ENCODE peak calls at places on chromosomes 12 and 14, in six cellular contexts. One of them, this sample, is unnamed.

GRCh38 chr12:121992059-121992879 is 29.4 kb upstream of the BCL7A start:
- DNase-seq in activated B cell treated with CpG ODN at 0.5 μM for 24 hours: peak
- DNase-seq in colonic mucosa: no peak
- DNase-seq in HFF-Myc: peak
- DNase-seq in cardiac fibroblast: peak
- DNase-seq in Calu3: peak
- DNase-seq in this sample: peak

GRCh38 chr14:80698974-80699373 is 242.6 kb downstream of the CEP128 start:
- DNase-seq in colonic mucosa: no peak
- DNase-seq in HFF-Myc: no peak
- DNase-seq in cardiac fibroblast: no peak
- DNase-seq in Calu3: no peak
- DNase-seq in activated B cell treated with CpG ODN at 0.5 μM for 24 hours: no peak
- DNase-seq in this sample: no peak

GRCh38 chr12:82595946-82596345 is 90.8 kb upstream of the TMTC2 start:
- DNase-seq in cardiac fibroblast: no peak
- DNase-seq in HFF-Myc: no peak
- DNase-seq in Calu3: no peak
- DNase-seq in colonic mucosa: no peak
- DNase-seq in activated B cell treated with CpG ODN at 0.5 μM for 24 hours: no peak
- DNase-seq in this sample: no peak

GRCh38 chr14:37673439-37673838 is 78.0 kb downstream of the TTC6 start:
- DNase-seq in cardiac fibroblast: no peak
- DNase-seq in colonic mucosa: no peak
- DNase-seq in Calu3: no peak
- DNase-seq in activated B cell treated with CpG ODN at 0.5 μM for 24 hours: no peak
- DNase-seq in HFF-Myc: no peak
- DNase-seq in this sample: no peak

GRCh38 chr12:49098035-49098451 is 3.4 kb upstream of the DHH start:
- DNase-seq in colonic mucosa: peak
- DNase-seq in Calu3: peak
- DNase-seq in cardiac fibroblast: peak
- DNase-seq in activated B cell treated with CpG ODN at 0.5 μM for 24 hours: peak
- DNase-seq in HFF-Myc: no peak
- DNase-seq in this sample: peak

GRCh38 chr14:54470701-54471100 is 18.1 kb downstream of the GMFB start:
- DNase-seq in colonic mucosa: peak
- DNase-seq in Calu3: peak
- DNase-seq in cardiac fibroblast: no peak
- DNase-seq in HFF-Myc: no peak
- DNase-seq in activated B cell treated with CpG ODN at 0.5 μM for 24 hours: no peak
- DNase-seq in this sample: no peak

GRCh38 chr14:55207832-55208231 is 16.4 kb upstream of the DLGAP5 start:
- DNase-seq in cardiac fibroblast: no peak
- DNase-seq in activated B cell treated with CpG ODN at 0.5 μM for 24 hours: no peak
- DNase-seq in colonic mucosa: no peak
- DNase-seq in HFF-Myc: no peak
- DNase-seq in Calu3: no peak
- DNase-seq in this sample: no peak

GRCh38 chr14:75249251-75249957 is 29.2 kb upstream of the FOS start:
- DNase-seq in colonic mucosa: no peak
- DNase-seq in HFF-Myc: no peak
- DNase-seq in activated B cell treated with CpG ODN at 0.5 μM for 24 hours: peak
- DNase-seq in Calu3: peak
- DNase-seq in cardiac fibroblast: no peak
- DNase-seq in this sample: peak

GRCh38 chr14:101817511-101818001 is 56.0 kb downstream of the PPP2R5C start:
- DNase-seq in colonic mucosa: no peak
- DNase-seq in cardiac fibroblast: no peak
- DNase-seq in Calu3: no peak
- DNase-seq in HFF-Myc: no peak
- DNase-seq in activated B cell treated with CpG ODN at 0.5 μM for 24 hours: no peak
- DNase-seq in this sample: no peak

GRCh38 chr12:41967668-41968649 is 176.7 kb downstream of the GXYLT1 start:
- DNase-seq in colonic mucosa: no peak
- DNase-seq in Calu3: peak
- DNase-seq in activated B cell treated with CpG ODN at 0.5 μM for 24 hours: no peak
- DNase-seq in cardiac fibroblast: no peak
- DNase-seq in HFF-Myc: no peak
- DNase-seq in this sample: no peak

GRCh38 chr12:124498870-124499753 is 68.3 kb downstream of the NCOR2 start:
- DNase-seq in colonic mucosa: no peak
- DNase-seq in Calu3: no peak
- DNase-seq in activated B cell treated with CpG ODN at 0.5 μM for 24 hours: no peak
- DNase-seq in cardiac fibroblast: peak
- DNase-seq in HFF-Myc: no peak
- DNase-seq in this sample: no peak

GRCh38 chr12:2306686-2307249 is 254.0 kb downstream of the CACNA1C start:
- DNase-seq in Calu3: no peak
- DNase-seq in HFF-Myc: no peak
- DNase-seq in cardiac fibroblast: no peak
- DNase-seq in activated B cell treated with CpG ODN at 0.5 μM for 24 hours: no peak
- DNase-seq in colonic mucosa: no peak
- DNase-seq in this sample: no peak

GRCh38 chr12:57456145-57456700 is 1.1 kb downstream of the INHBE start:
- DNase-seq in cardiac fibroblast: peak
- DNase-seq in HFF-Myc: no peak
- DNase-seq in activated B cell treated with CpG ODN at 0.5 μM for 24 hours: peak
- DNase-seq in Calu3: peak
- DNase-seq in colonic mucosa: peak
- DNase-seq in this sample: peak

GRCh38 chr12:112349440-112349839 is 32.8 kb downstream of the HECTD4 start:
- DNase-seq in activated B cell treated with CpG ODN at 0.5 μM for 24 hours: no peak
- DNase-seq in cardiac fibroblast: peak
- DNase-seq in HFF-Myc: no peak
- DNase-seq in colonic mucosa: no peak
- DNase-seq in Calu3: no peak
- DNase-seq in this sample: no peak

GRCh38 chr14:95515080-95515489 is 1.4 kb downstream of the SYNE3 start:
- DNase-seq in cardiac fibroblast: peak
- DNase-seq in colonic mucosa: no peak
- DNase-seq in Calu3: no peak
- DNase-seq in activated B cell treated with CpG ODN at 0.5 μM for 24 hours: no peak
- DNase-seq in HFF-Myc: no peak
- DNase-seq in this sample: no peak

GRCh38 chr14:99245541-99246511 is 26.2 kb downstream of the BCL11B start:
- DNase-seq in HFF-Myc: no peak
- DNase-seq in colonic mucosa: no peak
- DNase-seq in cardiac fibroblast: no peak
- DNase-seq in activated B cell treated with CpG ODN at 0.5 μM for 24 hours: no peak
- DNase-seq in Calu3: no peak
- DNase-seq in this sample: no peak

GRCh38 chr12:94205738-94206310 is 57.4 kb downstream of the PLXNC1 start:
- DNase-seq in HFF-Myc: no peak
- DNase-seq in Calu3: no peak
- DNase-seq in activated B cell treated with CpG ODN at 0.5 μM for 24 hours: no peak
- DNase-seq in cardiac fibroblast: no peak
- DNase-seq in colonic mucosa: no peak
- DNase-seq in this sample: no peak

GRCh38 chr12:3106564-3106963 is 29.4 kb downstream of the TSPAN9 start:
- DNase-seq in Calu3: no peak
- DNase-seq in activated B cell treated with CpG ODN at 0.5 μM for 24 hours: no peak
- DNase-seq in cardiac fibroblast: no peak
- DNase-seq in colonic mucosa: no peak
- DNase-seq in HFF-Myc: no peak
- DNase-seq in this sample: no peak

GRCh38 chr14:36519431-36520321 is at the start of gene NKX2-1:
- DNase-seq in colonic mucosa: no peak
- DNase-seq in cardiac fibroblast: no peak
- DNase-seq in activated B cell treated with CpG ODN at 0.5 μM for 24 hours: no peak
- DNase-seq in Calu3: peak
- DNase-seq in HFF-Myc: no peak
- DNase-seq in this sample: peak

GRCh38 chr14:77098470-77099353 is 654 bp downstream of the CIPC start:
- DNase-seq in colonic mucosa: peak
- DNase-seq in Calu3: peak
- DNase-seq in activated B cell treated with CpG ODN at 0.5 μM for 24 hours: no peak
- DNase-seq in HFF-Myc: no peak
- DNase-seq in cardiac fibroblast: no peak
- DNase-seq in this sample: no peak

GRCh38 chr12:127893875-127894635 is 372.9 kb upstream of the TMEM132C start:
- DNase-seq in Calu3: no peak
- DNase-seq in HFF-Myc: no peak
- DNase-seq in colonic mucosa: no peak
- DNase-seq in activated B cell treated with CpG ODN at 0.5 μM for 24 hours: no peak
- DNase-seq in cardiac fibroblast: no peak
- DNase-seq in this sample: no peak

GRCh38 chr12:60212159-60213000 is 616.6 kb downstream of the SLC16A7 start:
- DNase-seq in colonic mucosa: no peak
- DNase-seq in Calu3: no peak
- DNase-seq in HFF-Myc: no peak
- DNase-seq in activated B cell treated with CpG ODN at 0.5 μM for 24 hours: no peak
- DNase-seq in cardiac fibroblast: no peak
- DNase-seq in this sample: no peak

GRCh38 chr12:123519151-123520001 is 14.1 kb downstream of the RILPL1 start:
- DNase-seq in HFF-Myc: no peak
- DNase-seq in cardiac fibroblast: peak
- DNase-seq in Calu3: peak
- DNase-seq in colonic mucosa: no peak
- DNase-seq in activated B cell treated with CpG ODN at 0.5 μM for 24 hours: no peak
- DNase-seq in this sample: no peak

GRCh38 chr14:101239065-101239464 is 322.2 kb upstream of the DIO3 start:
- DNase-seq in HFF-Myc: no peak
- DNase-seq in activated B cell treated with CpG ODN at 0.5 μM for 24 hours: no peak
- DNase-seq in Calu3: no peak
- DNase-seq in cardiac fibroblast: no peak
- DNase-seq in colonic mucosa: no peak
- DNase-seq in this sample: no peak

GRCh38 chr12:49487605-49488004 is 51.2 kb upstream of the KCNH3 start:
- DNase-seq in Calu3: no peak
- DNase-seq in HFF-Myc: no peak
- DNase-seq in colonic mucosa: no peak
- DNase-seq in activated B cell treated with CpG ODN at 0.5 μM for 24 hours: no peak
- DNase-seq in cardiac fibroblast: no peak
- DNase-seq in this sample: no peak

GRCh38 chr14:57066887-57067513 is 201.7 kb downstream of the EXOC5 start:
- DNase-seq in colonic mucosa: peak
- DNase-seq in activated B cell treated with CpG ODN at 0.5 μM for 24 hours: no peak
- DNase-seq in cardiac fibroblast: peak
- DNase-seq in Calu3: peak
- DNase-seq in HFF-Myc: no peak
- DNase-seq in this sample: peak
- TF ChIP-seq CTCF in colonic mucosa: peak
- TF ChIP-seq CTCF in activated B cell treated with CpG ODN at 0.5 μM for 24 hours: no peak
- TF ChIP-seq CTCF in cardiac fibroblast: peak
- TF ChIP-seq CTCF in Calu3: peak
- TF ChIP-seq CTCF in HFF-Myc: peak
- TF ChIP-seq CTCF in this sample: peak

DNA sequence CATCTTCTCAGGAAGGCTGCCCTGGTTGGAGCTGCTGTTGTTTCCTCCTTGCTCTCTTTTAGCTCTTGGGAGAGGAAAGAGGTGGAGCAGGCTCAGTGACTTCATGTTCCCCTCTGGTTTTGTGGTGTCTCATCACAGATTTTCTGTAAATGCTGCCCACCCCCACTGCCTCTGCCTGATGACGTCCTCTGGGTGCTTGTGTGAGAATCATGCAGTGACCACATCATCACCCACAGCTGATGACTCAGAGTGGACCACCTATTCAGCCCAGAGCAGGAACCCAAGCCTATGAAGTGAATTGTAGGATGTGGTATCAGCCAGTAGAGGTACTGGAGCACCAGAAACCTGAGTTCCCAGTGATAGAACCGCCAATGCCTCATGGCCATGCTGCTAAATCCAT is at the start of gene GZMB:
- DNase-seq in HFF-Myc: no peak
- DNase-seq in cardiac fibroblast: no peak
- DNase-seq in Calu3: no peak
- DNase-seq in colonic mucosa: no peak
- DNase-seq in activated B cell treated with CpG ODN at 0.5 μM for 24 hours: no peak
- DNase-seq in this sample: no peak
- TF ChIP-seq CTCF in HFF-Myc: no peak
- TF ChIP-seq CTCF in cardiac fibroblast: no peak
- TF ChIP-seq CTCF in Calu3: no peak
- TF ChIP-seq CTCF in colonic mucosa: no peak
- TF ChIP-seq CTCF in activated B cell treated with CpG ODN at 0.5 μM for 24 hours: no peak
- TF ChIP-seq CTCF in this sample: no peak

GRCh38 chr14:35403397-35404245 is 928 bp downstream of the NFKBIA start:
- DNase-seq in colonic mucosa: peak
- DNase-seq in activated B cell treated with CpG ODN at 0.5 μM for 24 hours: peak
- DNase-seq in HFF-Myc: no peak
- DNase-seq in cardiac fibroblast: peak
- DNase-seq in Calu3: peak
- DNase-seq in this sample: peak
- TF ChIP-seq CTCF in colonic mucosa: no peak
- TF ChIP-seq CTCF in activated B cell treated with CpG ODN at 0.5 μM for 24 hours: no peak
- TF ChIP-seq CTCF in HFF-Myc: no peak
- TF ChIP-seq CTCF in cardiac fibroblast: no peak
- TF ChIP-seq CTCF in Calu3: no peak
- TF ChIP-seq CTCF in this sample: peak

DNA sequence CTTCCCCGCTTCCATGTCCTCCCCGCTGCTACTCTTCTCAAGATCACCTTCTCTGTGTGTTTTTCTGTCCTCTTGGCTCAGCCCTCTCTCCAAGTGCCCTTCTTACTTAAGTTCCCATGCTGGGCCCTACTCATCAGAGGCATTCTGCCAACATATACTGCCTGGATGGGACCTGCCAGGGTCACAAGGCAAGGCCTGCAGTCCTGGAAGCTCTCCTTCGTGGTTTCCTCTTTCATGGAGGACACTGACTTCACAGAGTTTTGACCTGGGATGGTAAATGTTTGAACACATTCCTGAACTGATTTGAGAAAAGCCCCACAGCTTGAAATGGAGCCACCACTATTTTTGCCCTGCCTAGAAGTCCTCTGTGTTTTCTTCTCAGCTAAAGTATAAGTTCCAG is 140.9 kb downstream of the TMEM30B start:
- DNase-seq in cardiac fibroblast: peak
- DNase-seq in activated B cell treated with CpG ODN at 0.5 μM for 24 hours: no peak
- DNase-seq in HFF-Myc: no peak
- DNase-seq in Calu3: no peak
- DNase-seq in colonic mucosa: no peak
- DNase-seq in this sample: no peak
- TF ChIP-seq CTCF in cardiac fibroblast: no peak
- TF ChIP-seq CTCF in activated B cell treated with CpG ODN at 0.5 μM for 24 hours: no peak
- TF ChIP-seq CTCF in HFF-Myc: no peak
- TF ChIP-seq CTCF in Calu3: no peak
- TF ChIP-seq CTCF in colonic mucosa: no peak
- TF ChIP-seq CTCF in this sample: no peak

This sample was measured in GM13976.